ENCODE peak calls at places on chromosomes 2 and 18, in seven cellular contexts. One of them, this sample, is unnamed.

GRCh38 chr18:32383040-32383819 is 87.5 kb downstream of the GAREM1 start:
- DNase-seq in uterus: no peak
- DNase-seq in tibial nerve: no peak
- DNase-seq in A549: peak; percentile 15
- DNase-seq in lower lobe of right lung: no peak
- DNase-seq in PC-3: peak; percentile 79
- DNase-seq in stomach: no peak
- DNase-seq in this sample: peak; percentile 36

GRCh38 chr2:32798841-32799240 is 147.9 kb upstream of the LTBP1 start:
- DNase-seq in uterus: no peak
- DNase-seq in tibial nerve: no peak
- DNase-seq in A549: no peak
- DNase-seq in lower lobe of right lung: no peak
- DNase-seq in PC-3: peak; percentile 38
- DNase-seq in stomach: no peak
- DNase-seq in this sample: no peak

GRCh38 chr18:44988821-44989587 is 308.3 kb downstream of the SETBP1 start:
- DNase-seq in uterus: no peak
- DNase-seq in tibial nerve: no peak
- DNase-seq in A549: no peak
- DNase-seq in lower lobe of right lung: no peak
- DNase-seq in PC-3: peak; percentile 39
- DNase-seq in stomach: no peak
- DNase-seq in this sample: no peak

GRCh38 chr2:1656961-1657841 is 87.1 kb downstream of the PXDN start:
- DNase-seq in uterus: no peak
- DNase-seq in tibial nerve: no peak
- DNase-seq in A549: no peak
- DNase-seq in lower lobe of right lung: no peak
- DNase-seq in PC-3: no peak
- DNase-seq in stomach: no peak
- DNase-seq in this sample: no peak

GRCh38 chr2:43387092-43388062 is 161.0 kb upstream of the ZFP36L2 start:
- DNase-seq in uterus: no peak
- DNase-seq in tibial nerve: no peak
- DNase-seq in A549: no peak
- DNase-seq in lower lobe of right lung: no peak
- DNase-seq in PC-3: peak; percentile 33
- DNase-seq in stomach: no peak
- DNase-seq in this sample: no peak

GRCh38 chr2:96962567-96963203 is 23.7 kb downstream of the FAM178B start:
- DNase-seq in uterus: no peak
- DNase-seq in tibial nerve: no peak
- DNase-seq in A549: no peak
- DNase-seq in lower lobe of right lung: no peak
- DNase-seq in PC-3: no peak
- DNase-seq in stomach: no peak
- DNase-seq in this sample: no peak

GRCh38 chr18:78957140-78957539 is 22.5 kb upstream of the SALL3 start:
- DNase-seq in uterus: no peak
- DNase-seq in tibial nerve: no peak
- DNase-seq in A549: no peak
- DNase-seq in lower lobe of right lung: no peak
- DNase-seq in PC-3: no peak
- DNase-seq in stomach: no peak
- DNase-seq in this sample: no peak

GRCh38 chr18:30527226-30527625 is 515.3 kb downstream of the DSC3 start:
- DNase-seq in uterus: no peak
- DNase-seq in tibial nerve: no peak
- DNase-seq in A549: no peak
- DNase-seq in lower lobe of right lung: no peak
- DNase-seq in PC-3: no peak
- DNase-seq in stomach: no peak
- DNase-seq in this sample: no peak

GRCh38 chr2:240952496-240953246 is 45.7 kb upstream of the SNED1 start:
- DNase-seq in uterus: peak; percentile 10
- DNase-seq in tibial nerve: peak; percentile 7
- DNase-seq in A549: no peak
- DNase-seq in lower lobe of right lung: peak; percentile 20
- DNase-seq in PC-3: no peak
- DNase-seq in stomach: peak; percentile 2
- DNase-seq in this sample: peak; percentile 9

GRCh38 chr2:71613953-71614925 is 160.9 kb downstream of the DYSF start:
- DNase-seq in uterus: peak; percentile 11
- DNase-seq in tibial nerve: no peak
- DNase-seq in A549: no peak
- DNase-seq in lower lobe of right lung: no peak
- DNase-seq in PC-3: no peak
- DNase-seq in stomach: peak; percentile 21
- DNase-seq in this sample: no peak

GRCh38 chr2:119106301-119106897 is 52.2 kb downstream of the C1QL2 start:
- DNase-seq in uterus: no peak
- DNase-seq in tibial nerve: no peak
- DNase-seq in A549: no peak
- DNase-seq in lower lobe of right lung: no peak
- DNase-seq in PC-3: peak; percentile 47
- DNase-seq in stomach: peak; percentile 43
- DNase-seq in this sample: peak; percentile 57

GRCh38 chr2:46509804-46510203 is 30.4 kb downstream of the TMEM247 start:
- DNase-seq in uterus: no peak
- DNase-seq in tibial nerve: no peak
- DNase-seq in A549: no peak
- DNase-seq in lower lobe of right lung: no peak
- DNase-seq in PC-3: no peak
- DNase-seq in stomach: no peak
- DNase-seq in this sample: no peak

GRCh38 chr18:26097563-26097962 is 7.2 kb upstream of the SS18 start:
- DNase-seq in uterus: no peak
- DNase-seq in tibial nerve: no peak
- DNase-seq in A549: no peak
- DNase-seq in lower lobe of right lung: no peak
- DNase-seq in PC-3: no peak
- DNase-seq in stomach: no peak
- DNase-seq in this sample: no peak

GRCh38 chr2:99140860-99141109 is 722 bp upstream of the C2orf15 start:
- DNase-seq in uterus: no peak
- DNase-seq in tibial nerve: no peak
- DNase-seq in A549: no peak
- DNase-seq in lower lobe of right lung: no peak
- DNase-seq in PC-3: no peak
- DNase-seq in stomach: no peak
- DNase-seq in this sample: no peak

GRCh38 chr2:234454433-234454832 is 42.4 kb downstream of the ARL4C start:
- DNase-seq in uterus: no peak
- DNase-seq in tibial nerve: no peak
- DNase-seq in A549: no peak
- DNase-seq in lower lobe of right lung: no peak
- DNase-seq in PC-3: no peak
- DNase-seq in stomach: no peak
- DNase-seq in this sample: no peak
- H3K4me3 ChIP-seq in uterus: no peak overlapping the region
- H3K4me3 ChIP-seq in tibial nerve: no peak overlapping the region
- H3K4me3 ChIP-seq in A549: no peak overlapping the region
- H3K4me3 ChIP-seq in lower lobe of right lung: no peak overlapping the region
- H3K4me3 ChIP-seq in PC-3: no peak overlapping the region
- H3K4me3 ChIP-seq in stomach: no peak overlapping the region
- H3K4me3 ChIP-seq in this sample: no peak overlapping the region

DNA sequence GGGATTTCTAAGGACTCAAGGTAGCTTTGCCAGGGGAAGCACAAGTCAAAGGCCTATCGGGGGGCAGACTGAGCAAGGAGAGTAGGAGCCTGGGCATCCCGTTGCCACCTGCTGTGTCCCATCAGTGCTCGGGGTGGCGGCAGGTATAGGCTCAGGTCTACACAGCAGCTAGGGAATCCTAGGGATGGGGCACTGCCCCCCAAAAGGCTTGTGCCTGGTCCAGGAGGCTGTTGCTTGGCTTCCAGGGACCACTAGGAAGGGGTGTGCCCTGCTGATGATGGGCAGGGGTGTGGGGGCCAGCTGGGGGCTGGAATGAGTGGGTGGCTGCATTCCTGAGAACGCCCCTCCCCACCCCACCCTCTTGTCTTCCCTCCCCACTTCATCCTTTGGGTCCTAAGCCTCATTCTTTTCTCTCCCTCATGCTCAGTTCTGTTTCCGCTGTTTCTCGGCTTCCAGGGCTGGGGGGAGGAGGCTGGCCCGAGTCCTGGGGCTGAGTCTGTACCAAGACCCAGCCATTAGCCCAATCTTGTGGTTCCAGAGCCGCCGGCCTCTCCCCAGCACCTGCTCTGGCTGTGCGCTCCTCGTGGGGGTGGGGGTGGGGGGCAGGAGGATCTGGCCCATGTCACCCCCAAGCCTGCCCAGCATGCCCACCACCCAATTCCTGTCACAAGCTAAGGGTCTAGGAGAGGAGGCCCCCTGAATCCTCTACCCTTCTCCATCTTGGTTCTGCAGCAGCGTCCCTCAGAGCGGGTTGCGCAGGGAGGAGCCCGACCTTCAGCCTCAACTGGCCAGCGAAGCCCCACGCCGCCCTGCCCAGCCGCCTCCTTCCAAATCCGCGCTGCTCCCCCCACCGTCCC is 12.8 kb downstream of the SPEG start:
- DNase-seq in uterus: peak; percentile 60
- DNase-seq in tibial nerve: no peak
- DNase-seq in A549: no peak
- DNase-seq in lower lobe of right lung: no peak
- DNase-seq in PC-3: no peak
- DNase-seq in stomach: no peak
- DNase-seq in this sample: no peak
- H3K4me1 ChIP-seq in uterus: peaks cover 11% of the 10 kb centered on the region
- H3K4me1 ChIP-seq in tibial nerve: peaks cover 19% of the 10 kb centered on the region
- H3K4me1 ChIP-seq in A549: peaks cover 16% of the 10 kb centered on the region
- H3K4me1 ChIP-seq in lower lobe of right lung: no peaks in the 10 kb centered on the region
- H3K4me1 ChIP-seq in PC-3: peaks cover 22% of the 10 kb centered on the region
- H3K4me1 ChIP-seq in stomach: peaks cover 54% of the 10 kb centered on the region
- H3K4me1 ChIP-seq in this sample: no peaks in the 10 kb centered on the region

GRCh38 chr2:100470898-100471514 is 724 bp downstream of the NMS start:
- DNase-seq in uterus: no peak
- DNase-seq in tibial nerve: no peak
- DNase-seq in A549: no peak
- DNase-seq in lower lobe of right lung: no peak
- DNase-seq in PC-3: no peak
- DNase-seq in stomach: no peak
- DNase-seq in this sample: peak; percentile 22

GRCh38 chr2:100470182-100470581 is at the start of gene NMS:
- DNase-seq in uterus: no peak
- DNase-seq in tibial nerve: no peak
- DNase-seq in A549: no peak
- DNase-seq in lower lobe of right lung: no peak
- DNase-seq in PC-3: no peak
- DNase-seq in stomach: no peak
- DNase-seq in this sample: no peak
- H3K4me3 ChIP-seq in uterus: no peak within 1 kb of the TSS
- H3K4me3 ChIP-seq in tibial nerve: no peak within 1 kb of the TSS
- H3K4me3 ChIP-seq in A549: no peak within 1 kb of the TSS
- H3K4me3 ChIP-seq in lower lobe of right lung: no peak within 1 kb of the TSS
- H3K4me3 ChIP-seq in PC-3: no peak within 1 kb of the TSS
- H3K4me3 ChIP-seq in stomach: no peak within 1 kb of the TSS
- H3K4me3 ChIP-seq in this sample: no peak within 1 kb of the TSS

GRCh38 chr2:134039912-134040581 is 213.8 kb upstream of the MGAT5 start:
- DNase-seq in uterus: no peak
- DNase-seq in tibial nerve: no peak
- DNase-seq in A549: no peak
- DNase-seq in lower lobe of right lung: no peak
- DNase-seq in PC-3: no peak
- DNase-seq in stomach: no peak
- DNase-seq in this sample: no peak

DNA sequence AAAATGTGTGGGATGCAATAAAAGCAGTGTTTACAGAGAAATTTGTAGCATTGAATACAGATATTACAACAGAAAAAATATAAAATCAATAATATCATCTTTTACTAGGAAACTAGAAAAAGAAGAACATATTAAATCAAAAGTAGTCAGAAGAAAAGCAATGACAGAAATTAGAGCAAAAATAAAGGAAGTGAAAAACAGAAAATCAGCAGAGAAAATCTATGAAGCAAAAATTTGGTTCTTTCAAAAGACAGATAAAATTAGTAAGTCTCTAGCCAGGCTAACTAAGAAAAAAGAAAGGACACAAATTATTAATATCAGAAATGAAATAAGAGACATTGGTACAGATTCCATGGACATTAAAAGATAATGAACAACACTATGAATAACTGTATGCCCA is 212.0 kb upstream of the MGAT5 start:
- DNase-seq in uterus: no peak
- DNase-seq in tibial nerve: no peak
- DNase-seq in A549: no peak
- DNase-seq in lower lobe of right lung: no peak
- DNase-seq in PC-3: no peak
- DNase-seq in stomach: no peak
- DNase-seq in this sample: no peak
- H3K4me1 ChIP-seq in uterus: no peaks in the 10 kb centered on the region
- H3K4me1 ChIP-seq in tibial nerve: no peaks in the 10 kb centered on the region
- H3K4me1 ChIP-seq in A549: no peaks in the 10 kb centered on the region
- H3K4me1 ChIP-seq in lower lobe of right lung: no peaks in the 10 kb centered on the region
- H3K4me1 ChIP-seq in PC-3: no peaks in the 10 kb centered on the region
- H3K4me1 ChIP-seq in stomach: no peaks in the 10 kb centered on the region
- H3K4me1 ChIP-seq in this sample: no peaks in the 10 kb centered on the region

DNA sequence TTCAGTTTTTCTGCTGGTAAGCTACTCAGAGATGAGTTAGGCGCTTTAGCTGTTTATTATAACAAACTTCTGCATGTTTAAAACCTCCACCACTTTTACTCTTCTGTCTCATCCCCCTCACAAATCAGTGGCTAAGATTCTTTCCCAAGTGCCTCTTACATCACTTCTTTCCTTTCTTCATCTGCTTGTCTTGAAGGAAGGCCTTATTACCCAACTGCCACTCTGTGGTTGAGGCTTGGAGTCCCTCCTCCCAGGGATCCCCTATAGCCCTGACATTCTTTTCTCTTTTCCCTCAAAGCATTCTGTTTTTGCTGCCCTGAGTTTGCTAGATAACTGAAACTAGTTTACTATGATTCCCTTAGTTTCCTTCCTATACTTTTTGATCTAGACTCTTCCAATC is 37.3 kb upstream of the DARS1 start:
- DNase-seq in uterus: no peak
- DNase-seq in tibial nerve: no peak
- DNase-seq in A549: no peak
- DNase-seq in lower lobe of right lung: no peak
- DNase-seq in PC-3: no peak
- DNase-seq in stomach: no peak
- DNase-seq in this sample: no peak
- H3K4me3 ChIP-seq in uterus: no peak overlapping the region
- H3K4me3 ChIP-seq in tibial nerve: no peak overlapping the region
- H3K4me3 ChIP-seq in A549: no peak overlapping the region
- H3K4me3 ChIP-seq in lower lobe of right lung: no peak overlapping the region
- H3K4me3 ChIP-seq in PC-3: no peak overlapping the region
- H3K4me3 ChIP-seq in stomach: no peak overlapping the region
- H3K4me3 ChIP-seq in this sample: no peak overlapping the region

GRCh38 chr2:8006181-8006580 is 675.7 kb upstream of the ID2 start:
- DNase-seq in uterus: no peak
- DNase-seq in tibial nerve: no peak
- DNase-seq in A549: no peak
- DNase-seq in lower lobe of right lung: no peak
- DNase-seq in PC-3: no peak
- DNase-seq in stomach: no peak
- DNase-seq in this sample: no peak
- H3K4me1 ChIP-seq in uterus: no peaks in the 10 kb centered on the region
- H3K4me1 ChIP-seq in tibial nerve: peaks cover 16% of the 10 kb centered on the region
- H3K4me1 ChIP-seq in A549: peaks cover 14% of the 10 kb centered on the region
- H3K4me1 ChIP-seq in lower lobe of right lung: no peaks in the 10 kb centered on the region
- H3K4me1 ChIP-seq in PC-3: peaks cover 22% of the 10 kb centered on the region
- H3K4me1 ChIP-seq in stomach: peaks cover 19% of the 10 kb centered on the region
- H3K4me1 ChIP-seq in this sample: peaks cover 8% of the 10 kb centered on the region

GRCh38 chr2:26300234-26300641 is 45.7 kb upstream of the SELENOI start:
- DNase-seq in uterus: peak; percentile 38
- DNase-seq in tibial nerve: no peak
- DNase-seq in A549: no peak
- DNase-seq in lower lobe of right lung: no peak
- DNase-seq in PC-3: no peak
- DNase-seq in stomach: peak; percentile 60
- DNase-seq in this sample: peak; percentile 42
- H3K4me3 ChIP-seq in uterus: peak overlapping the region; percentile 62
- H3K4me3 ChIP-seq in tibial nerve: peak overlapping the region; percentile 47
- H3K4me3 ChIP-seq in A549: no peak overlapping the region
- H3K4me3 ChIP-seq in lower lobe of right lung: peak overlapping the region; percentile 69
- H3K4me3 ChIP-seq in PC-3: no peak overlapping the region
- H3K4me3 ChIP-seq in stomach: peak overlapping the region; percentile 60
- H3K4me3 ChIP-seq in this sample: no peak overlapping the region

This sample was measured in adrenal gland.